ENCODE peak calls at places on chromosomes 3 and 15, in eight cellular contexts. One of them, this sample, is unnamed.
A peak's percentile ranks its signal among the peaks of the same experiment; 100 is the strongest.

GRCh38 chr3:42539871-42540714 is 37.6 kb downstream of the VIPR1 start:
- DNase-seq in mammary epithelial cell: peak; percentile 24
- DNase-seq in MM.1S: peak; percentile 67
- DNase-seq in RWPE2: no peak
- DNase-seq in ovary: no peak
- DNase-seq in IMR-90: no peak
- DNase-seq in pancreas: peak; percentile 83
- DNase-seq in kidney epithelial cell: no peak
- DNase-seq in this sample: peak; percentile 33

GRCh38 chr3:149581248-149581647 is 76.6 kb downstream of the WWTR1 start:
- DNase-seq in mammary epithelial cell: peak; percentile 76
- DNase-seq in MM.1S: peak; percentile 37
- DNase-seq in RWPE2: no peak
- DNase-seq in ovary: no peak
- DNase-seq in IMR-90: no peak
- DNase-seq in pancreas: no peak
- DNase-seq in kidney epithelial cell: no peak
- DNase-seq in this sample: no peak

GRCh38 chr3:141575879-141576743 is 89.3 kb downstream of the RASA2 start:
- DNase-seq in mammary epithelial cell: no peak
- DNase-seq in MM.1S: peak; percentile 52
- DNase-seq in RWPE2: no peak
- DNase-seq in ovary: no peak
- DNase-seq in IMR-90: peak; percentile 40
- DNase-seq in pancreas: no peak
- DNase-seq in kidney epithelial cell: no peak
- DNase-seq in this sample: peak; percentile 58

GRCh38 chr15:61634837-61635236 is 405.7 kb upstream of the RORA start:
- DNase-seq in mammary epithelial cell: no peak
- DNase-seq in MM.1S: no peak
- DNase-seq in RWPE2: no peak
- DNase-seq in ovary: no peak
- DNase-seq in IMR-90: no peak
- DNase-seq in pancreas: no peak
- DNase-seq in kidney epithelial cell: no peak
- DNase-seq in this sample: no peak

GRCh38 chr15:91224750-91225380 is 124.8 kb downstream of the SV2B start:
- DNase-seq in mammary epithelial cell: peak; percentile 37
- DNase-seq in MM.1S: peak; percentile 40
- DNase-seq in RWPE2: no peak
- DNase-seq in ovary: no peak
- DNase-seq in IMR-90: peak; percentile 41
- DNase-seq in pancreas: no peak
- DNase-seq in kidney epithelial cell: no peak
- DNase-seq in this sample: peak; percentile 27

GRCh38 chr3:126109146-126109859 is 25.4 kb upstream of the SLC41A3 start:
- DNase-seq in mammary epithelial cell: no peak
- DNase-seq in MM.1S: no peak
- DNase-seq in RWPE2: no peak
- DNase-seq in ovary: peak; percentile 5
- DNase-seq in IMR-90: no peak
- DNase-seq in pancreas: no peak
- DNase-seq in kidney epithelial cell: no peak
- DNase-seq in this sample: no peak

GRCh38 chr3:150183619-150184425 is 213.1 kb upstream of the PFN2 start:
- DNase-seq in mammary epithelial cell: peak; percentile 68
- DNase-seq in MM.1S: peak; percentile 73
- DNase-seq in RWPE2: peak; percentile 60
- DNase-seq in ovary: peak; percentile 49
- DNase-seq in IMR-90: peak; percentile 83
- DNase-seq in pancreas: peak; percentile 78
- DNase-seq in kidney epithelial cell: peak; percentile 32
- DNase-seq in this sample: peak; percentile 95

GRCh38 chr15:40046721-40047412 is 7.9 kb upstream of the SRP14 start:
- DNase-seq in mammary epithelial cell: peak; percentile 88
- DNase-seq in MM.1S: no peak
- DNase-seq in RWPE2: no peak
- DNase-seq in ovary: no peak
- DNase-seq in IMR-90: peak; percentile 84
- DNase-seq in pancreas: no peak
- DNase-seq in kidney epithelial cell: peak; percentile 82
- DNase-seq in this sample: peak; percentile 56

GRCh38 chr15:33008284-33009011 is 186.1 kb downstream of the FMN1 start:
- DNase-seq in mammary epithelial cell: no peak
- DNase-seq in MM.1S: peak; percentile 82
- DNase-seq in RWPE2: no peak
- DNase-seq in ovary: no peak
- DNase-seq in IMR-90: peak; percentile 81
- DNase-seq in pancreas: no peak
- DNase-seq in kidney epithelial cell: no peak
- DNase-seq in this sample: no peak

GRCh38 chr3:36193448-36193847 is 186.9 kb upstream of the STAC start:
- DNase-seq in mammary epithelial cell: peak; percentile 4
- DNase-seq in MM.1S: no peak
- DNase-seq in RWPE2: no peak
- DNase-seq in ovary: no peak
- DNase-seq in IMR-90: no peak
- DNase-seq in pancreas: no peak
- DNase-seq in kidney epithelial cell: no peak
- DNase-seq in this sample: no peak

GRCh38 chr15:36407647-36408046 is 171.8 kb upstream of the CDIN1 start:
- DNase-seq in mammary epithelial cell: peak; percentile 68
- DNase-seq in MM.1S: no peak
- DNase-seq in RWPE2: no peak
- DNase-seq in ovary: no peak
- DNase-seq in IMR-90: peak; percentile 63
- DNase-seq in pancreas: no peak
- DNase-seq in kidney epithelial cell: peak; percentile 62
- DNase-seq in this sample: peak; percentile 46

GRCh38 chr3:16917256-16917935 is 32.6 kb downstream of the PLCL2 start:
- DNase-seq in mammary epithelial cell: no peak
- DNase-seq in MM.1S: no peak
- DNase-seq in RWPE2: no peak
- DNase-seq in ovary: no peak
- DNase-seq in IMR-90: peak; percentile 73
- DNase-seq in pancreas: no peak
- DNase-seq in kidney epithelial cell: peak; percentile 18
- DNase-seq in this sample: no peak

GRCh38 chr3:187748050-187748481 is 2.8 kb upstream of the BCL6 start:
- DNase-seq in mammary epithelial cell: peak; percentile 69
- DNase-seq in MM.1S: peak; percentile 79
- DNase-seq in RWPE2: peak; percentile 66
- DNase-seq in ovary: peak; percentile 89
- DNase-seq in IMR-90: peak; percentile 78
- DNase-seq in pancreas: peak; percentile 97
- DNase-seq in kidney epithelial cell: no peak
- DNase-seq in this sample: peak; percentile 95

GRCh38 chr3:181712190-181712504 is 422 bp downstream of the SOX2 start:
- DNase-seq in mammary epithelial cell: no peak
- DNase-seq in MM.1S: no peak
- DNase-seq in RWPE2: no peak
- DNase-seq in ovary: no peak
- DNase-seq in IMR-90: no peak
- DNase-seq in pancreas: no peak
- DNase-seq in kidney epithelial cell: no peak
- DNase-seq in this sample: no peak

GRCh38 chr3:27095588-27096222 is 273.5 kb downstream of the NEK10 start:
- DNase-seq in mammary epithelial cell: peak; percentile 18
- DNase-seq in MM.1S: peak; percentile 79
- DNase-seq in RWPE2: no peak
- DNase-seq in ovary: no peak
- DNase-seq in IMR-90: no peak
- DNase-seq in pancreas: no peak
- DNase-seq in kidney epithelial cell: no peak
- DNase-seq in this sample: no peak

GRCh38 chr15:47409601-47410000 is 307.7 kb upstream of the SEMA6D start:
- DNase-seq in mammary epithelial cell: no peak
- DNase-seq in MM.1S: no peak
- DNase-seq in RWPE2: no peak
- DNase-seq in ovary: no peak
- DNase-seq in IMR-90: peak; percentile 58
- DNase-seq in pancreas: no peak
- DNase-seq in kidney epithelial cell: no peak
- DNase-seq in this sample: peak; percentile 52

GRCh38 chr15:101315736-101316135 is 20.7 kb upstream of the SNRPA1 start:
- DNase-seq in mammary epithelial cell: no peak
- DNase-seq in MM.1S: no peak
- DNase-seq in RWPE2: peak; percentile 68
- DNase-seq in ovary: no peak
- DNase-seq in IMR-90: no peak
- DNase-seq in pancreas: no peak
- DNase-seq in kidney epithelial cell: no peak
- DNase-seq in this sample: no peak

GRCh38 chr3:177931346-177931745 is 604.9 kb upstream of the KCNMB2 start:
- DNase-seq in mammary epithelial cell: no peak
- DNase-seq in MM.1S: no peak
- DNase-seq in RWPE2: no peak
- DNase-seq in ovary: no peak
- DNase-seq in IMR-90: no peak
- DNase-seq in pancreas: no peak
- DNase-seq in kidney epithelial cell: no peak
- DNase-seq in this sample: no peak
- H3K27me3 ChIP-seq in mammary epithelial cell: no peaks in the 10 kb centered on the region
- H3K27me3 ChIP-seq in MM.1S: no peaks in the 10 kb centered on the region
- H3K27me3 ChIP-seq in RWPE2: no peaks in the 10 kb centered on the region
- H3K27me3 ChIP-seq in ovary: no peaks in the 10 kb centered on the region
- H3K27me3 ChIP-seq in IMR-90: no peaks in the 10 kb centered on the region
- H3K27me3 ChIP-seq in pancreas: no peaks in the 10 kb centered on the region
- H3K27me3 ChIP-seq in kidney epithelial cell: no peaks in the 10 kb centered on the region
- H3K27me3 ChIP-seq in this sample: no peaks in the 10 kb centered on the region

GRCh38 chr3:163626753-163627152 is 1451.5 kb downstream of the SI start:
- DNase-seq in mammary epithelial cell: no peak
- DNase-seq in MM.1S: no peak
- DNase-seq in RWPE2: no peak
- DNase-seq in ovary: no peak
- DNase-seq in IMR-90: no peak
- DNase-seq in pancreas: no peak
- DNase-seq in kidney epithelial cell: no peak
- DNase-seq in this sample: no peak

GRCh38 chr3:163632677-163633076 is 1445.6 kb downstream of the SI start:
- DNase-seq in mammary epithelial cell: no peak
- DNase-seq in MM.1S: no peak
- DNase-seq in RWPE2: no peak
- DNase-seq in ovary: no peak
- DNase-seq in IMR-90: no peak
- DNase-seq in pancreas: no peak
- DNase-seq in kidney epithelial cell: no peak
- DNase-seq in this sample: no peak
- H3K36me3 ChIP-seq in mammary epithelial cell: no peaks in the 10 kb centered on the region
- H3K36me3 ChIP-seq in MM.1S: no peaks in the 10 kb centered on the region
- H3K36me3 ChIP-seq in RWPE2: no peaks in the 10 kb centered on the region
- H3K36me3 ChIP-seq in ovary: no peaks in the 10 kb centered on the region
- H3K36me3 ChIP-seq in IMR-90: no peaks in the 10 kb centered on the region
- H3K36me3 ChIP-seq in pancreas: no peaks in the 10 kb centered on the region
- H3K36me3 ChIP-seq in kidney epithelial cell: no peaks in the 10 kb centered on the region
- H3K36me3 ChIP-seq in this sample: no peaks in the 10 kb centered on the region

GRCh38 chr3:137766069-137766960 is 2.2 kb downstream of the SOX14 start:
- DNase-seq in mammary epithelial cell: no peak
- DNase-seq in MM.1S: no peak
- DNase-seq in RWPE2: no peak
- DNase-seq in ovary: no peak
- DNase-seq in IMR-90: no peak
- DNase-seq in pancreas: no peak
- DNase-seq in kidney epithelial cell: no peak
- DNase-seq in this sample: no peak

GRCh38 chr3:137764563-137765309 is 621 bp downstream of the SOX14 start:
- DNase-seq in mammary epithelial cell: no peak
- DNase-seq in MM.1S: no peak
- DNase-seq in RWPE2: no peak
- DNase-seq in ovary: no peak
- DNase-seq in IMR-90: no peak
- DNase-seq in pancreas: peak; percentile 58
- DNase-seq in kidney epithelial cell: no peak
- DNase-seq in this sample: no peak

GRCh38 chr3:137763594-137763938 is 549 bp upstream of the SOX14 start:
- DNase-seq in mammary epithelial cell: no peak
- DNase-seq in MM.1S: no peak
- DNase-seq in RWPE2: no peak
- DNase-seq in ovary: no peak
- DNase-seq in IMR-90: no peak
- DNase-seq in pancreas: no peak
- DNase-seq in kidney epithelial cell: no peak
- DNase-seq in this sample: no peak

GRCh38 chr3:137764001-137764433 is at the start of gene SOX14:
- DNase-seq in mammary epithelial cell: no peak
- DNase-seq in MM.1S: peak; percentile 30
- DNase-seq in RWPE2: no peak
- DNase-seq in ovary: no peak
- DNase-seq in IMR-90: no peak
- DNase-seq in pancreas: peak; percentile 79
- DNase-seq in kidney epithelial cell: no peak
- DNase-seq in this sample: no peak

DNA sequence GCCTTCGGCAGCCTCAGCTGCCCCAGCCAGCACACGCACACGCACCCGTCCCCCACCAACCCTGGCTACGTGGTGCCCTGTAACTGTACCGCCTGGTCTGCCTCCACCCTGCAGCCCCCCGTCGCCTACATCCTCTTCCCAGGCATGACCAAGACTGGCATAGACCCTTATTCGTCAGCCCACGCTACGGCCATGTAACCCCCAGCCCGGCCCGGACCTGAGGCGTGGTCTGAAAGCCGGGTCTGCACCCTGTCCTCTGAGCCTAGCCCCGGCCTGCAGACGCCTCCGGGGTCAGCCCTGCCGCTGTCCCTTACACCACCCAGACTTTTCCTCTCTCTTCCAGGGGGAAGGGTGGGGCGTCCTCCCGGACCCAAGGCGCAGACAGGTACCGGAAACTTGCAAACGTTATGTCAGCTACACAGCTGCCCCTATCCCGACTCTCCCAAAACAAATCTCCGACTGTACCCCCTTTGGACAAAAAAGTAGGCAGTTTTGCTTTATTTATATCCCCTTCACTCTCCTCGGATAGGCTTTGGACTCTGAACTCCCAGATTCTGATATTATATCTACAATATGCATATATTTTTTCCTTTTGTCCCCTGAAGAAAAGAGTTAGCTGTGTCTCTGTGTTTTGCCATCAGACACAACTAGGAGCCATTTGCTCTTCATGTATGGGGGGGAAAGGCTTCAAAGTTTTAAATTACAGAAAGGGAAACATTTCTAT is 1.4 kb downstream of the SOX14 start:
- DNase-seq in mammary epithelial cell: no peak
- DNase-seq in MM.1S: no peak
- DNase-seq in RWPE2: no peak
- DNase-seq in ovary: no peak
- DNase-seq in IMR-90: no peak
- DNase-seq in pancreas: no peak
- DNase-seq in kidney epithelial cell: no peak
- DNase-seq in this sample: no peak
- H3K27me3 ChIP-seq in mammary epithelial cell: peaks cover 92% of the 10 kb centered on the region
- H3K27me3 ChIP-seq in MM.1S: peaks cover 24% of the 10 kb centered on the region
- H3K27me3 ChIP-seq in RWPE2: peaks cover 100% of the 10 kb centered on the region
- H3K27me3 ChIP-seq in ovary: no peaks in the 10 kb centered on the region
- H3K27me3 ChIP-seq in IMR-90: peaks cover 88% of the 10 kb centered on the region
- H3K27me3 ChIP-seq in pancreas: peaks cover 2% of the 10 kb centered on the region
- H3K27me3 ChIP-seq in kidney epithelial cell: peaks cover 100% of the 10 kb centered on the region
- H3K27me3 ChIP-seq in this sample: peaks cover 86% of the 10 kb centered on the region

DNA sequence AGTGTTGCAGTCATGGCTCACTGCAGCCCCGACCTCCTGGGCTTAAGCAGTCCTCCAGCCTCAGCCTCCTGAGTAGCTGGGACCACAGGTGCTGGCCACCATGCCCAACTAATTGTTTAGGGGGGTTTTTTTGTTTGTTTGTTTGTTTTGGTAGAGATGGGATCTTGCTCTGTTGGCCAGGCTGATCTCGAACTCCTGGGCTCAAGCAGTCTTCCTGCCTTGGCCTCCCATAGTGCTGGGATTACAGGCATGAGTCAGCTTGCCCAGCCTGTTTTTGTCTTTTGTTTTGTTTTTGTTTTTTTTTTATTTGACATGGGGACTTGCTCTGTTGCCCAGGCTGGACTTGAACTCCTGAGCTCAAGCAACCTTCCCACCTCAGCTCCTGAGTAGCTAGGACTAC is 17.4 kb downstream of the NDUFB5 start:
- DNase-seq in mammary epithelial cell: no peak
- DNase-seq in MM.1S: no peak
- DNase-seq in RWPE2: no peak
- DNase-seq in ovary: no peak
- DNase-seq in IMR-90: no peak
- DNase-seq in pancreas: no peak
- DNase-seq in kidney epithelial cell: no peak
- DNase-seq in this sample: no peak
- H3K36me3 ChIP-seq in mammary epithelial cell: peaks cover 19% of the 10 kb centered on the region
- H3K36me3 ChIP-seq in MM.1S: peaks cover 6% of the 10 kb centered on the region
- H3K36me3 ChIP-seq in RWPE2: peaks cover 78% of the 10 kb centered on the region
- H3K36me3 ChIP-seq in ovary: no peaks in the 10 kb centered on the region
- H3K36me3 ChIP-seq in IMR-90: peaks cover 15% of the 10 kb centered on the region
- H3K36me3 ChIP-seq in pancreas: peaks cover 9% of the 10 kb centered on the region
- H3K36me3 ChIP-seq in kidney epithelial cell: no peaks in the 10 kb centered on the region
- H3K36me3 ChIP-seq in this sample: peaks cover 76% of the 10 kb centered on the region

This sample was measured in adipocyte.